ENCODE peak calls at places on chromosomes 12 and 14, in eight cellular contexts. One of them, this sample, is unnamed.

GRCh38 chr14:77580477-77580876 is 36.0 kb downstream of the SPTLC2 start:
- DNase-seq in Karpas-422: no peak
- DNase-seq in WERI-Rb-1: no peak
- DNase-seq in activated CD4-positive, CD25-positive, alpha-beta regulatory T cell treated with anti-CD3 and anti-CD28 coated beads, Interleukin-2, amount 50 U/mL, for 16 hours: no peak
- DNase-seq in activated CD8-positive, alpha-beta T cell treated with anti-CD3 and anti-CD28 coated beads for 36 hours: no peak
- DNase-seq in bronchial epithelial cell: no peak
- DNase-seq in stimulated activated CD4-positive, alpha-beta T cell treated with anti-CD3 and anti-CD28 coated beads, Interleukin-4, amount 100 ng/mL, for 1 hour: no peak
- DNase-seq in activated CD4-positive, alpha-beta T cell treated with anti-CD3 and anti-CD28 coated beads for 36 hours: no peak
- DNase-seq in this sample: no peak

GRCh38 chr12:42725839-42726238 is 136.3 kb upstream of the PRICKLE1 start:
- DNase-seq in Karpas-422: no peak
- DNase-seq in WERI-Rb-1: no peak
- DNase-seq in activated CD4-positive, CD25-positive, alpha-beta regulatory T cell treated with anti-CD3 and anti-CD28 coated beads, Interleukin-2, amount 50 U/mL, for 16 hours: no peak
- DNase-seq in activated CD8-positive, alpha-beta T cell treated with anti-CD3 and anti-CD28 coated beads for 36 hours: no peak
- DNase-seq in bronchial epithelial cell: peak
- DNase-seq in stimulated activated CD4-positive, alpha-beta T cell treated with anti-CD3 and anti-CD28 coated beads, Interleukin-4, amount 100 ng/mL, for 1 hour: no peak
- DNase-seq in activated CD4-positive, alpha-beta T cell treated with anti-CD3 and anti-CD28 coated beads for 36 hours: no peak
- DNase-seq in this sample: no peak

GRCh38 chr12:31029466-31029865 is 44.2 kb upstream of the DDX11 start:
- DNase-seq in Karpas-422: no peak
- DNase-seq in WERI-Rb-1: no peak
- DNase-seq in activated CD4-positive, CD25-positive, alpha-beta regulatory T cell treated with anti-CD3 and anti-CD28 coated beads, Interleukin-2, amount 50 U/mL, for 16 hours: no peak
- DNase-seq in activated CD8-positive, alpha-beta T cell treated with anti-CD3 and anti-CD28 coated beads for 36 hours: no peak
- DNase-seq in bronchial epithelial cell: no peak
- DNase-seq in stimulated activated CD4-positive, alpha-beta T cell treated with anti-CD3 and anti-CD28 coated beads, Interleukin-4, amount 100 ng/mL, for 1 hour: no peak
- DNase-seq in activated CD4-positive, alpha-beta T cell treated with anti-CD3 and anti-CD28 coated beads for 36 hours: no peak
- DNase-seq in this sample: no peak

GRCh38 chr14:71783786-71784185 is 148.4 kb upstream of the RGS6 start:
- DNase-seq in Karpas-422: no peak
- DNase-seq in WERI-Rb-1: no peak
- DNase-seq in activated CD4-positive, CD25-positive, alpha-beta regulatory T cell treated with anti-CD3 and anti-CD28 coated beads, Interleukin-2, amount 50 U/mL, for 16 hours: no peak
- DNase-seq in activated CD8-positive, alpha-beta T cell treated with anti-CD3 and anti-CD28 coated beads for 36 hours: no peak
- DNase-seq in bronchial epithelial cell: no peak
- DNase-seq in stimulated activated CD4-positive, alpha-beta T cell treated with anti-CD3 and anti-CD28 coated beads, Interleukin-4, amount 100 ng/mL, for 1 hour: no peak
- DNase-seq in activated CD4-positive, alpha-beta T cell treated with anti-CD3 and anti-CD28 coated beads for 36 hours: no peak
- DNase-seq in this sample: no peak

GRCh38 chr12:108629824-108630476 is 3.7 kb downstream of the SELPLG start:
- DNase-seq in Karpas-422: no peak
- DNase-seq in WERI-Rb-1: peak
- DNase-seq in activated CD4-positive, CD25-positive, alpha-beta regulatory T cell treated with anti-CD3 and anti-CD28 coated beads, Interleukin-2, amount 50 U/mL, for 16 hours: no peak
- DNase-seq in activated CD8-positive, alpha-beta T cell treated with anti-CD3 and anti-CD28 coated beads for 36 hours: peak
- DNase-seq in bronchial epithelial cell: peak
- DNase-seq in stimulated activated CD4-positive, alpha-beta T cell treated with anti-CD3 and anti-CD28 coated beads, Interleukin-4, amount 100 ng/mL, for 1 hour: peak
- DNase-seq in activated CD4-positive, alpha-beta T cell treated with anti-CD3 and anti-CD28 coated beads for 36 hours: peak
- DNase-seq in this sample: peak

GRCh38 chr12:75943730-75944096 is 87.9 kb downstream of the PHLDA1 start:
- DNase-seq in Karpas-422: no peak
- DNase-seq in WERI-Rb-1: no peak
- DNase-seq in activated CD4-positive, CD25-positive, alpha-beta regulatory T cell treated with anti-CD3 and anti-CD28 coated beads, Interleukin-2, amount 50 U/mL, for 16 hours: no peak
- DNase-seq in activated CD8-positive, alpha-beta T cell treated with anti-CD3 and anti-CD28 coated beads for 36 hours: no peak
- DNase-seq in bronchial epithelial cell: no peak
- DNase-seq in stimulated activated CD4-positive, alpha-beta T cell treated with anti-CD3 and anti-CD28 coated beads, Interleukin-4, amount 100 ng/mL, for 1 hour: no peak
- DNase-seq in activated CD4-positive, alpha-beta T cell treated with anti-CD3 and anti-CD28 coated beads for 36 hours: no peak
- DNase-seq in this sample: no peak

GRCh38 chr12:99059824-99060526 is 414.9 kb downstream of the APAF1 start:
- DNase-seq in Karpas-422: no peak
- DNase-seq in WERI-Rb-1: no peak
- DNase-seq in activated CD4-positive, CD25-positive, alpha-beta regulatory T cell treated with anti-CD3 and anti-CD28 coated beads, Interleukin-2, amount 50 U/mL, for 16 hours: no peak
- DNase-seq in activated CD8-positive, alpha-beta T cell treated with anti-CD3 and anti-CD28 coated beads for 36 hours: no peak
- DNase-seq in bronchial epithelial cell: no peak
- DNase-seq in stimulated activated CD4-positive, alpha-beta T cell treated with anti-CD3 and anti-CD28 coated beads, Interleukin-4, amount 100 ng/mL, for 1 hour: no peak
- DNase-seq in activated CD4-positive, alpha-beta T cell treated with anti-CD3 and anti-CD28 coated beads for 36 hours: no peak
- DNase-seq in this sample: no peak

GRCh38 chr14:40003773-40004172 is 571.5 kb upstream of the FBXO33 start:
- DNase-seq in Karpas-422: no peak
- DNase-seq in WERI-Rb-1: no peak
- DNase-seq in activated CD4-positive, CD25-positive, alpha-beta regulatory T cell treated with anti-CD3 and anti-CD28 coated beads, Interleukin-2, amount 50 U/mL, for 16 hours: no peak
- DNase-seq in activated CD8-positive, alpha-beta T cell treated with anti-CD3 and anti-CD28 coated beads for 36 hours: no peak
- DNase-seq in bronchial epithelial cell: no peak
- DNase-seq in stimulated activated CD4-positive, alpha-beta T cell treated with anti-CD3 and anti-CD28 coated beads, Interleukin-4, amount 100 ng/mL, for 1 hour: no peak
- DNase-seq in activated CD4-positive, alpha-beta T cell treated with anti-CD3 and anti-CD28 coated beads for 36 hours: no peak
- DNase-seq in this sample: no peak

GRCh38 chr12:9381619-9382018 is 173.4 kb upstream of the PZP start:
- DNase-seq in Karpas-422: no peak
- DNase-seq in WERI-Rb-1: no peak
- DNase-seq in activated CD4-positive, CD25-positive, alpha-beta regulatory T cell treated with anti-CD3 and anti-CD28 coated beads, Interleukin-2, amount 50 U/mL, for 16 hours: no peak
- DNase-seq in activated CD8-positive, alpha-beta T cell treated with anti-CD3 and anti-CD28 coated beads for 36 hours: no peak
- DNase-seq in bronchial epithelial cell: no peak
- DNase-seq in stimulated activated CD4-positive, alpha-beta T cell treated with anti-CD3 and anti-CD28 coated beads, Interleukin-4, amount 100 ng/mL, for 1 hour: no peak
- DNase-seq in activated CD4-positive, alpha-beta T cell treated with anti-CD3 and anti-CD28 coated beads for 36 hours: no peak
- DNase-seq in this sample: no peak

GRCh38 chr12:78146365-78146772 is 315.7 kb downstream of the NAV3 start:
- DNase-seq in Karpas-422: peak
- DNase-seq in WERI-Rb-1: no peak
- DNase-seq in activated CD4-positive, CD25-positive, alpha-beta regulatory T cell treated with anti-CD3 and anti-CD28 coated beads, Interleukin-2, amount 50 U/mL, for 16 hours: no peak
- DNase-seq in activated CD8-positive, alpha-beta T cell treated with anti-CD3 and anti-CD28 coated beads for 36 hours: no peak
- DNase-seq in bronchial epithelial cell: peak
- DNase-seq in stimulated activated CD4-positive, alpha-beta T cell treated with anti-CD3 and anti-CD28 coated beads, Interleukin-4, amount 100 ng/mL, for 1 hour: no peak
- DNase-seq in activated CD4-positive, alpha-beta T cell treated with anti-CD3 and anti-CD28 coated beads for 36 hours: no peak
- DNase-seq in this sample: no peak

GRCh38 chr14:61561657-61562276 is 133.5 kb upstream of the HIF1A start:
- DNase-seq in Karpas-422: no peak
- DNase-seq in WERI-Rb-1: no peak
- DNase-seq in activated CD4-positive, CD25-positive, alpha-beta regulatory T cell treated with anti-CD3 and anti-CD28 coated beads, Interleukin-2, amount 50 U/mL, for 16 hours: no peak
- DNase-seq in activated CD8-positive, alpha-beta T cell treated with anti-CD3 and anti-CD28 coated beads for 36 hours: no peak
- DNase-seq in bronchial epithelial cell: peak
- DNase-seq in stimulated activated CD4-positive, alpha-beta T cell treated with anti-CD3 and anti-CD28 coated beads, Interleukin-4, amount 100 ng/mL, for 1 hour: no peak
- DNase-seq in activated CD4-positive, alpha-beta T cell treated with anti-CD3 and anti-CD28 coated beads for 36 hours: no peak
- DNase-seq in this sample: peak

GRCh38 chr14:94936901-94937321 is 167.0 kb upstream of the GSC start:
- DNase-seq in Karpas-422: no peak
- DNase-seq in WERI-Rb-1: peak
- DNase-seq in activated CD4-positive, CD25-positive, alpha-beta regulatory T cell treated with anti-CD3 and anti-CD28 coated beads, Interleukin-2, amount 50 U/mL, for 16 hours: no peak
- DNase-seq in activated CD8-positive, alpha-beta T cell treated with anti-CD3 and anti-CD28 coated beads for 36 hours: no peak
- DNase-seq in bronchial epithelial cell: no peak
- DNase-seq in stimulated activated CD4-positive, alpha-beta T cell treated with anti-CD3 and anti-CD28 coated beads, Interleukin-4, amount 100 ng/mL, for 1 hour: no peak
- DNase-seq in activated CD4-positive, alpha-beta T cell treated with anti-CD3 and anti-CD28 coated beads for 36 hours: no peak
- DNase-seq in this sample: no peak